ENCODE peak calls at places on chromosomes 5 and 9, in four cellular contexts. L, D, Y and E are unnamed samples.

GRCh38 chr5:157106668-157107461 is 2.0 kb downstream of the HAVCR2 start:
- DNase-seq in L (no peak), Y (no peak), D (no peak), E (no peak)

GRCh38 chr5:95846554-95847260 is 24.2 kb upstream of the GLRX start:
- DNase-seq in L (peak), Y (no peak), D (peak), E (peak)

GRCh38 chr9:128498911-128499310 is 5.6 kb upstream of the GLE1 start:
- DNase-seq in Y (no peak), L (no peak), D (no peak), E (no peak)

GRCh38 chr5:111975133-111975532 is 218.1 kb upstream of the NREP start:
- DNase-seq in L (no peak), Y (no peak), D (no peak), E (no peak)

GRCh38 chr9:116015855-116016254 is 137.7 kb upstream of the PAPPA start:
- DNase-seq in Y (no peak), D (no peak), L (no peak), E (no peak)

GRCh38 chr9:13621871-13622564 is 342.5 kb upstream of the MPDZ start:
- DNase-seq in L (no peak), Y (no peak), D (no peak), E (no peak)

GRCh38 chr9:95764920-95765319 is 110.6 kb upstream of the ERCC6L2 start:
- DNase-seq in D (no peak), L (no peak), Y (peak), E (no peak)

GRCh38 chr5:172418847-172419810 is 35.2 kb downstream of the SH3PXD2B start:
- DNase-seq in Y (no peak), L (no peak), D (no peak), E (no peak)

GRCh38 chr9:686381-686813 is 155.1 kb upstream of the DMRT1 start:
- DNase-seq in D (peak), L (no peak), Y (peak), E (no peak)

GRCh38 chr5:71924325-71924724 is 182.9 kb upstream of the MAP1B start:
- DNase-seq in Y (no peak), L (no peak), D (no peak), E (no peak)

GRCh38 chr9:137881591-137882505 is 4.3 kb downstream of the CACNA1B start:
- DNase-seq in L (no peak), D (no peak), Y (no peak), E (no peak)

GRCh38 chr5:53006920-53007890 is 18.1 kb downstream of the ITGA2 start:
- DNase-seq in Y (no peak), D (peak), L (no peak), E (no peak)
- H3K27ac ChIP-seq in Y (no peak), D (peak), L (no peak), E (peak)

GRCh38 chr5:115191439-115192031 is 21.8 kb upstream of the TRIM36 start:
- DNase-seq in D (no peak), L (no peak), Y (no peak), E (no peak)

GRCh38 chr5:115194671-115195070 is 25.0 kb upstream of the TRIM36 start:
- DNase-seq in D (no peak), L (no peak), Y (no peak), E (no peak)

GRCh38 chr5:115192098-115192497 is 22.4 kb upstream of the TRIM36 start:
- DNase-seq in D (no peak), L (no peak), Y (no peak), E (no peak)

GRCh38 chr5:115196161-115196560 is 26.5 kb upstream of the TRIM36 start:
- DNase-seq in Y (no peak), L (no peak), D (no peak), E (no peak)

DNA sequence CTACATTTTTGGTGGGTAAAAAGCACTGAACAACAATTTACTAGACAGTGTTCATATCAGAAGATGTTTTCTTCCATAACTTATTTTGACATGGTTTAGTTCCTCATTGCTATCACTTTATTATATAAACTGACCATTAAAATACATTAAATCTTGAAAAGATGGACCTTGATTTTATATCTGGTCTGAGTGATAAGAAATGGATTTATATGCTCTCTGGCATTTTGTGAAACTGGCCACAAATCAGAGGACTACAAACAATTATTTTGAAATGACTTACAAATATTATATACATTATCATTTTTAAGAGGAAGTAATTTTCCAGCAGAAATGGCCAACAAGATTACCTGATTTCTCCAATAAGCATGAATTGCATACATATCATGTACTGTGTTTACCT is 23.6 kb upstream of the TRIM36 start:
- DNase-seq in D (no peak), Y (no peak), L (no peak), E (no peak)
- H3K27ac ChIP-seq in D (no peak), Y (no peak), L (no peak), E (no peak)

GRCh38 chr9:123513554-123513953 is 157.6 kb downstream of the CRB2 start:
- DNase-seq in Y (no peak), D (no peak), L (no peak), E (no peak)

GRCh38 chr9:123507992-123508391 is 152.0 kb downstream of the CRB2 start:
- DNase-seq in L (no peak), D (no peak), Y (no peak), E (no peak)

GRCh38 chr9:123514766-123515165 is 158.8 kb downstream of the CRB2 start:
- DNase-seq in D (no peak), L (no peak), Y (no peak), E (no peak)

GRCh38 chr9:123509646-123510045 is 153.6 kb downstream of the CRB2 start:
- DNase-seq in L (no peak), Y (no peak), D (no peak), E (no peak)

DNA sequence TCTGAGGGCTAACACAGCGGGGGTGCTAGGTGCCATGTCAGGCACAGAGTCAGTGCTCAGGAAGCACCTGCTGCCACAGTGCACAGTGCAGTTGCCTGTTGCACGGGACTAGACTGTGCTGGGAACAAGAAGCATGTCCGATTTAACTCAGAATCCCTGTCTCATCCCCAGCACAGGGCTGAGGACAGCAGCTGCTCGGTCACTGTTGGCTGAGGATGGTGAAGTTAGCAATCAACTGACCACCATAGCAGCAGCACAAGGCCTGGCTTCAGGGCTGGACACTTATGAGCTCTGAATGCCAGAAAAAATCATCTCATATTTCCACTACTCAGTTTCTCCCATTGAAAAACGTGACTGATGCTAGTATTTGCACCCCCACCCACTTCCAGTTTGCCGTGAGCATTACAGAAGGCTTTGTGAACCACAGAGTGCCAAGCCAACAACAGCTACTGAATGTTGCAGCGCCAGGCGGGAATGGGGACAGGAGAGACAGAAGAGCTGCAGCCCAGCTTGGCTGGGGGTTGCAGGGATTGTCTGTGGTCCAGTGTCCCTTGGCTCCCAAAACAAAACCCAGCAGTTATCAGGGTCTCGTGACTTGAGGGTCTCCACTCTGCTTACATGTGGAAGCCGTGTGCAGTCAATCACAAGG is 155.5 kb downstream of the CRB2 start:
- DNase-seq in L (no peak), D (no peak), Y (no peak), E (no peak)
- H3K27ac ChIP-seq in L (no peak), D (no peak), Y (no peak), E (no peak)

GRCh38 chr5:151739939-151740335 is 18.5 kb downstream of the ATOX1 start:
- DNase-seq in L (no peak), D (no peak), Y (no peak), E (peak)
- H3K27ac ChIP-seq in L (peak), D (peak), Y (peak), E (peak)

DNA sequence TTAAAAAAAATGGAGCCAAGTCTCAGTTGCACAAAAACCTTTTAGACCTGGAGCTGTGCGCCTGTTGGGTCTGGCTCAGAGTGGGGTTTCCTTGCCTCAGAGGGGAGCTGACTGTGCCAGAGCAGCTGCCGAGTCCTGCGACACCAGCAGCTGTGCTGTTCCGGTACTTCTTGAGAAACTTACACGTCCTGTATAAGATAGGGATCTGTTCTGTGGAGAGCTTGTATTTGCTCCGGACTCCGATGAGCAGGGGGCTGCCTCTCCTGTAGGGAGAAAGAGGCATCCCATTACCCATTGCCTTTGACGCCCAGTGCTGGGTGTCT is 28.5 kb downstream of the GFPT2 start:
- DNase-seq in L (no peak), Y (no peak), D (no peak), E (no peak)
- H3K27ac ChIP-seq in L (no peak), Y (no peak), D (no peak), E (no peak)

DNA sequence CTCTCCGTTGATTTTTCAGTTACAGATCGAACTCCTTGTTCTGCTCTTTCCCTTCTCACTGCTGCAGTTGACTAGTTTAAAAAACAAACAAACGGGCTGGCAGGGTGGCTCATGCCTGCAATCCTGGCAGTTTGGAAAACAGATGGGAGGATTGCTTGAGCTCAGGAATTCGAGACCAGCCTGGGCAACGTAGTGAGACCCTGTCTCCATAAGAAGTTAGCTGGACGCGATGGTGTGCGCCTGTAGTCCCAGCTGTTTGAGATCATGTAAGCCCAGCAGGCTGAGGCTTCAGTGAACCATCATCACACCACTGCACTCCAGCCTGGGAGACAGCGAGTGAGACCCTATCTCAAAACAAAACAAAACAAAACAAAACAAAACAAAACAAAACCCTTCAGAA is 51.4 kb upstream of the NCS1 start:
- DNase-seq in D (no peak), L (no peak), Y (no peak), E (no peak)
- H3K27ac ChIP-seq in D (no peak), L (no peak), Y (no peak), E (no peak)

GRCh38 chr5:140296289-140296688 is 6.6 kb downstream of the PFDN1 start:
- DNase-seq in D (peak), Y (no peak), L (no peak), E (no peak)
- H3K27ac ChIP-seq in D (peak), Y (peak), L (peak), E (peak)